ENCODE peak calls at places on chromosomes 11 and 22, in seven cellular contexts. J, Q, P, T, M, B and S are unnamed samples.

GRCh38 chr11:61516675-61517516 is 8.3 kb downstream of the LRRC10B start:
- DNase-seq in J (no peak), Q (no peak), P (peak; percentile 74), T (no peak), M (no peak), B (peak; percentile 72), S (no peak)

GRCh38 chr11:61969838-61970452 is 2.5 kb upstream of the FTH1 start:
- DNase-seq in J (no peak), Q (no peak), P (no peak), T (no peak), M (no peak), B (peak; percentile 90), S (no peak)

GRCh38 chr11:129458756-129459535 is 83.3 kb downstream of the BARX2 start:
- DNase-seq in J (no peak), Q (no peak), P (no peak), T (no peak), M (no peak), B (no peak), S (peak; percentile 74)

GRCh38 chr11:9803685-9804413 is 140.0 kb downstream of the SWAP70 start:
- DNase-seq in J (no peak), Q (no peak), P (no peak), T (no peak), M (no peak), B (peak; percentile 56), S (peak; percentile 29)

GRCh38 chr22:29314537-29315285 is 786 bp downstream of the RASL10A start:
- DNase-seq in J (peak; percentile 74), Q (peak; percentile 65), P (no peak), T (no peak), M (no peak), B (peak; percentile 17), S (no peak)

GRCh38 chr11:110774138-110775014 is 62.1 kb upstream of the ARHGAP20 start:
- DNase-seq in J (no peak), Q (no peak), P (no peak), T (no peak), M (no peak), B (peak; percentile 26), S (no peak)

GRCh38 chr11:118319031-118319814 is 14.7 kb downstream of the CD3E start:
- DNase-seq in J (no peak), Q (no peak), P (no peak), T (no peak), M (peak; percentile 53), B (no peak), S (no peak)

GRCh38 chr11:84164722-84165121 is 878.6 kb upstream of the CCDC90B start:
- DNase-seq in J (no peak), Q (no peak), P (no peak), T (no peak), M (no peak), B (no peak), S (no peak)

GRCh38 chr11:124874571-124875255 is 9.5 kb downstream of the ROBO3 start:
- DNase-seq in J (no peak), Q (peak; percentile 62), P (no peak), T (no peak), M (no peak), B (no peak), S (no peak)

GRCh38 chr11:27459191-27459590 is 13.4 kb downstream of the LGR4 start:
- DNase-seq in J (no peak), Q (no peak), P (no peak), T (no peak), M (no peak), B (no peak), S (no peak)

GRCh38 chr22:38830026-38830844 is 13.6 kb downstream of the NPTXR start:
- DNase-seq in J (peak; percentile 20), Q (no peak), P (no peak), T (no peak), M (no peak), B (no peak), S (no peak)

GRCh38 chr22:40487663-40488249 is 117.4 kb downstream of the SGSM3 start:
- DNase-seq in J (no peak), Q (no peak), P (no peak), T (no peak), M (no peak), B (peak; percentile 63), S (no peak)

GRCh38 chr11:12724301-12725046 is 50.3 kb downstream of the TEAD1 start:
- DNase-seq in J (peak; percentile 88), Q (no peak), P (no peak), T (peak; percentile 83), M (peak; percentile 79), B (peak; percentile 88), S (peak; percentile 87)

GRCh38 chr11:123231777-123232176 is 36.7 kb upstream of the CLMP start:
- DNase-seq in J (no peak), Q (no peak), P (no peak), T (no peak), M (no peak), B (no peak), S (no peak)

GRCh38 chr11:32148824-32149223 is 58.0 kb downstream of the RCN1 start:
- DNase-seq in J (no peak), Q (no peak), P (no peak), T (no peak), M (no peak), B (no peak), S (no peak)

GRCh38 chr11:61921446-61921845 is 4.1 kb upstream of the RAB3IL1 start:
- DNase-seq in J (no peak), Q (no peak), P (no peak), T (no peak), M (no peak), B (no peak), S (no peak)

GRCh38 chr11:77819921-77820564 is 479 bp downstream of the RSF1 start:
- DNase-seq in J (peak; percentile 89), Q (peak; percentile 76), P (peak; percentile 46), T (no peak), M (peak; percentile 44), B (peak; percentile 70), S (peak; percentile 26)

GRCh38 chr11:124879229-124879998 is 14.2 kb downstream of the ROBO3 start:
- DNase-seq in J (no peak), Q (peak; percentile 60), P (no peak), T (no peak), M (no peak), B (no peak), S (no peak)

GRCh38 chr11:72671144-72672099 is 2.8 kb downstream of the PDE2A start:
- DNase-seq in J (peak; percentile 43), Q (no peak), P (no peak), T (no peak), M (no peak), B (no peak), S (no peak)

GRCh38 chr22:35708453-35708852 is 9.2 kb upstream of the APOL5 start:
- DNase-seq in J (no peak), Q (no peak), P (no peak), T (no peak), M (no peak), B (no peak), S (no peak)

DNA sequence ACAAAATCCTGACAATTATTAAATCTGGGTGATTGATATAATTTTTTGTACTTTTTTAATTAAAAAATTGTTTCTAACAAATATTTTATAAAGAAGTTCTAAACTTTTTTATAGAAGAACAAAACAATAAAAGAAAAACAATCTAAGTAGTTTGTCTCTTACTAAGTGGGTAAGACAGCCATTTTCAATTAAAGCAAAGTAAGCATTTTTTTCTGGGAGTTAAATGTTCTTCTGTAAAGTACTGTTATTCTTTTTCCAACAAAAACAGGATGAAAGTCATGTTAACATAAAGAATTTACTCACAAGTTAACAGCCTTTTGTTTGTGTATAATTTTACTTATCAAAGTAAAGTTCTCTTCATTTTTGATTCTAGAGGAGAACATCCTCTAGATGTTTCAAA is 1029.9 kb downstream of the JRKL start:
- DNase-seq in J (no peak), Q (no peak), P (no peak), T (no peak), M (no peak), B (no peak), S (no peak)
- H3K9me3 ChIP-seq in J (no peaks in the 10 kb centered on the region), Q (no peaks in the 10 kb centered on the region), P (no peaks in the 10 kb centered on the region), T (peaks cover 5% of the 10 kb centered on the region), M (no peaks in the 10 kb centered on the region), B (peaks cover 5% of the 10 kb centered on the region), S (no peaks in the 10 kb centered on the region)

DNA sequence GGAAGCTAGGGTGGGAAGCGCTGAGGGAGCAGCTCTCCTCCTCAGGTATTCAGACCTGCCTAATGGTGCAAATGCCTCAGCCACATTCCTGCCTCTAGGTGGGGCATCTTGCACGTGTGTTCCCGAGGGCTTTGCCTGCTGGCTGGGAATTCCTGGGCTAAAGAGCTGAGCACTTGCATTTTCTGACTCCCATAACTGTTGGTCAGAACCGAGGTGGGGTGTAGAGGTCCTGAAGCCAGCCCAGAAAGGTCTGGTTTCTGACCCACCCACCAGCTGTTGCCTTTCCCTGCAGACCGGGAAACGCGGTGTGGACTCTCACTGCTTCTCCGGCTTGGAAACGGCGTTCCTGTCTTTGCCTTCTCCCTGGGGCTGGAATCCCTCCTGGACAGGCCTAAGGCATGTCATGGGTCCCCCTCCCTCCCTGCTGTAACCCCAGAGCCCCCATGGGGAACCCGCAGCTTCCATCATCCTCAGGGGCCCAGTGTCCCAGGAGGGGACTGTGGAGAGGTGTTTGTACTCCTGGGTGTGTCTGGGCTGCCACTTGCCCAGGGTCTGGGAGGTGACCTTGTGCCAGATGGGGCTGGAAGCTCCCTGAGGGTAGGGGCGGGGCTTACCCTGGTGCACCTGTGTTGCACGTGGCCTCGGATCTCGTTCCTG is 24.0 kb upstream of the SMIM38 start:
- DNase-seq in J (peak; percentile 85), Q (peak; percentile 83), P (peak; percentile 76), T (peak; percentile 45), M (peak; percentile 85), B (peak; percentile 86), S (peak; percentile 87)
- H3K9me3 ChIP-seq in J (peaks cover 9% of the 10 kb centered on the region), Q (no peaks in the 10 kb centered on the region), P (peaks cover 10% of the 10 kb centered on the region), T (peaks cover 10% of the 10 kb centered on the region), M (no peaks in the 10 kb centered on the region), B (peaks cover 19% of the 10 kb centered on the region), S (no peaks in the 10 kb centered on the region)

DNA sequence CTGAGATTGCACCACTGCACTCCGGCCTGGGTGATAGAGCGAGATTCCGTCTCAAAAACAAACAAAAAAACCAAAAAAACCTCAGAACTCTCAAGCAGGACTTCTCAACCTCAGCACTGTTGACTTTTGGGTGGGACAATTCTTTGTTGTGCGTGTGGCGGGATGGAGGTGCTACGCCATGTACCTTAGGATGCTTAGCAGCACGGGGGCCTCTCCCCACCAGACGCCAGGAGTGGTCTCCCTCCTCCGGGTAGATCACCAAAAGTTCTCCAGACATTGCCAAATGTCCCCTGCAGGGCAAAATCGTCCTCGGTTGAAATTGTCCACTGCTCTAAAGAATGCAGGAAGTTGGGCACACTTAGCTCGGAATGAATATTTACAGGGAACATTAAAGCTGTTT is 26.9 kb upstream of the ATXN10 start:
- DNase-seq in J (no peak), Q (peak; percentile 37), P (no peak), T (no peak), M (no peak), B (no peak), S (no peak)
- H3K9me3 ChIP-seq in J (no peaks in the 10 kb centered on the region), Q (no peaks in the 10 kb centered on the region), P (peaks cover 2% of the 10 kb centered on the region), T (no peaks in the 10 kb centered on the region), M (no peaks in the 10 kb centered on the region), B (no peaks in the 10 kb centered on the region), S (no peaks in the 10 kb centered on the region)

DNA sequence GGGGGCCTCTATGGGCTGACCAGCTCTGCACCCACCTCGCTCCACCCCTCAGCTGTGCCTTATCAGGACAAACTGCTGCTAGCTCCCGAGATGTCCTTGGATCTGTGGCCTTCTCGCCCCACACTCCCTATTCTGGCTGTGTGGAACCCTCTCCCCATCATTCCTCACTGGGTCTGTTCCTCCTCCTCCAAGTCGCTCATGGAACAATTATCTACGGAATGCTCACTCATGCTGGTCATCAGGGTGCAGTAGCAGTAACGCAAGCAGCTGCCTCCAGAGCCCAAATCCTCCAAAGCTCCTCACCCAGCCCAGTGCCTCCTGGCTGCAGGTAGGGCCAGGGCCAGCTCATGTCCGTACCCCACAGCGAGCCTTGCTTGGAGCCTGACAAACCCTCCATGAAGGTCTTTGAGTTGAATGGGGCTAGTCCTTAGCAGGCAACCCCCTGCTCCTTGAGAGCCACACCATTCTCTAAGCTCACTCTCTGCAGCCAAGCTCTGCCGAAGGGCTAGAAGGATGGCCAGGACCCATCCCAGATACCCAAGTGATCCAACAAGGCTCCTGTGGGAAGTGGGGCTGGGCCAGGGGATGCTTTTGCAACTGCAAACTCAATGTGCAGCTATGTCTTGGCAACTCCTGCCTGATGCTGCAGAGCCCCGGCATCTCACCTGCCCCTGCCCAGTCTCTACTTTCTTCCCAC is 977.8 kb downstream of the TBC1D22A start:
- DNase-seq in J (peak; percentile 28), Q (no peak), P (no peak), T (no peak), M (no peak), B (no peak), S (no peak)
- H3K9me3 ChIP-seq in J (no peaks in the 10 kb centered on the region), Q (no peaks in the 10 kb centered on the region), P (peaks cover 2% of the 10 kb centered on the region), T (peaks cover 65% of the 10 kb centered on the region), M (no peaks in the 10 kb centered on the region), B (no peaks in the 10 kb centered on the region), S (no peaks in the 10 kb centered on the region)